ENCODE peak calls at places on chromosomes 6 and 20, in seven cellular contexts. B is activated naive CD4-positive, alpha-beta T cell treated with Interleukin-2 at 50 U/mL for 16 hours; Q is mucosa of descending colon; Y is Right ventricle myocardium inferior; N is cerebellum; C is Ammon's horn; H is stimulated activated CD4-positive, alpha-beta T cell treated with anti-CD3 and anti-CD28 coated beads, Interleukin-1b, Interleukin-23, amount 100 ng/mL, for 48 hours. K is an unnamed sample.

GRCh38 chr6:112018619-112019416 is 35.1 kb upstream of the CCN6 start:
- DNase-seq in B (no peak), Q (no peak), Y (peak), N (no peak), C (no peak), H (no peak), K (no peak)

GRCh38 chr6:105921781-105922180 is 164.4 kb upstream of the PRDM1 start:
- DNase-seq in B (no peak), Q (no peak), Y (no peak), N (no peak), C (no peak), H (no peak), K (no peak)

GRCh38 chr6:33492093-33492492 is 37.7 kb downstream of the ZBTB9 start:
- DNase-seq in B (no peak), Q (no peak), Y (no peak), N (no peak), C (no peak), H (no peak), K (no peak)

GRCh38 chr6:110474500-110474899 is 1.9 kb downstream of the SLC22A16 start:
- DNase-seq in B (no peak), Q (no peak), Y (no peak), N (no peak), C (no peak), H (no peak), K (no peak)

GRCh38 chr20:57395111-57395959 is 4.1 kb downstream of the RBM38 start:
- DNase-seq in B (no peak), Q (no peak), Y (peak), N (peak), C (peak), H (no peak), K (no peak)

GRCh38 chr6:46160102-46160501 is 10.7 kb downstream of the ENPP5 start:
- DNase-seq in B (no peak), Q (no peak), Y (no peak), N (no peak), C (no peak), H (no peak), K (no peak)

GRCh38 chr6:156779206-156780116 is 2.3 kb downstream of the ARID1B start:
- DNase-seq in B (peak), Q (peak), Y (peak), N (no peak), C (peak), H (peak), K (peak)

GRCh38 chr6:113980937-113981554 is 10.1 kb upstream of the HDAC2 start:
- DNase-seq in B (no peak), Q (no peak), Y (no peak), N (peak), C (no peak), H (no peak), K (peak)

GRCh38 chr6:25882066-25882496 is 8.0 kb upstream of the SLC17A3 start:
- DNase-seq in B (peak), Q (no peak), Y (peak), N (no peak), C (no peak), H (peak), K (no peak)

GRCh38 chr6:23173231-23173630 is 603.9 kb downstream of the HDGFL1 start:
- DNase-seq in B (no peak), Q (no peak), Y (no peak), N (no peak), C (no peak), H (no peak), K (no peak)

GRCh38 chr20:4813839-4814695 is 92.4 kb downstream of the PRND start:
- DNase-seq in B (peak), Q (peak), Y (no peak), N (no peak), C (peak), H (peak), K (no peak)

GRCh38 chr6:137097526-137097925 is 52.8 kb upstream of the IL20RA start:
- DNase-seq in B (no peak), Q (no peak), Y (no peak), N (no peak), C (no peak), H (no peak), K (no peak)

GRCh38 chr6:10511477-10511876 is 9.7 kb upstream of the GCNT2 start:
- DNase-seq in B (no peak), Q (no peak), Y (no peak), N (no peak), C (no peak), H (no peak), K (no peak)

GRCh38 chr20:55094353-55094861 is 619.0 kb downstream of the DOK5 start:
- DNase-seq in B (no peak), Q (no peak), Y (no peak), N (no peak), C (no peak), H (no peak), K (no peak)

GRCh38 chr20:52793339-52793963 is 178.7 kb upstream of the TSHZ2 start:
- DNase-seq in B (no peak), Q (no peak), Y (no peak), N (no peak), C (no peak), H (no peak), K (no peak)

GRCh38 chr6:88725111-88725711 is 238.2 kb downstream of the RNGTT start:
- DNase-seq in B (peak), Q (no peak), Y (no peak), N (no peak), C (no peak), H (no peak), K (no peak)

GRCh38 chr6:73290435-73290834 is 27.4 kb upstream of the KHDC1 start:
- DNase-seq in B (no peak), Q (no peak), Y (no peak), N (no peak), C (no peak), H (no peak), K (no peak)

GRCh38 chr6:31125162-31125561 is 4.9 kb upstream of the CDSN start:
- DNase-seq in B (no peak), Q (no peak), Y (no peak), N (no peak), C (no peak), H (no peak), K (no peak)

GRCh38 chr20:3818155-3819151 is 1.9 kb upstream of the AP5S1 start:
- DNase-seq in B (no peak), Q (peak), Y (no peak), N (no peak), C (peak), H (no peak), K (peak)

GRCh38 chr6:70131528-70131927 is 171.4 kb downstream of the COL9A1 start:
- DNase-seq in B (no peak), Q (no peak), Y (no peak), N (no peak), C (no peak), H (no peak), K (no peak)

GRCh38 chr6:139525415-139525814 is 151.0 kb upstream of the CITED2 start:
- DNase-seq in B (no peak), Q (no peak), Y (no peak), N (no peak), C (no peak), H (no peak), K (no peak)

GRCh38 chr20:50138479-50139393 is 14.8 kb downstream of the PEDS1 start:
- DNase-seq in B (no peak), Q (no peak), Y (no peak), N (no peak), C (peak), H (no peak), K (peak)

GRCh38 chr20:60262967-60263603 is 304.9 kb downstream of the CDH26 start:
- DNase-seq in B (peak), Q (peak), Y (no peak), N (no peak), C (peak), H (peak), K (no peak)

GRCh38 chr20:63224272-63225081 is 8.5 kb upstream of the YTHDF1 start:
- DNase-seq in B (no peak), Q (no peak), Y (no peak), N (peak), C (no peak), H (no peak), K (no peak)

GRCh38 chr6:46356543-46356942 is 134.7 kb downstream of the RCAN2 start:
- DNase-seq in B (no peak), Q (no peak), Y (no peak), N (no peak), C (no peak), H (no peak), K (no peak)

GRCh38 chr6:163404825-163405265 is 9.7 kb upstream of the QKI start:
- DNase-seq in B (no peak), Q (peak), Y (no peak), N (no peak), C (peak), H (no peak), K (no peak)

GRCh38 chr20:53706511-53707031 is 112.9 kb upstream of the ZNF217 start:
- DNase-seq in B (no peak), Q (no peak), Y (no peak), N (no peak), C (no peak), H (no peak), K (peak)

GRCh38 chr6:31615748-31616147 is 714 bp downstream of the AIF1 start:
- DNase-seq in B (no peak), Q (no peak), Y (no peak), N (no peak), C (peak), H (peak), K (no peak)

GRCh38 chr6:38375937-38376336 is 263.8 kb downstream of the BTBD9 start:
- DNase-seq in B (no peak), Q (no peak), Y (no peak), N (no peak), C (no peak), H (no peak), K (no peak)

GRCh38 chr20:45266977-45267376 is 12.6 kb upstream of the SLPI start:
- DNase-seq in B (no peak), Q (no peak), Y (no peak), N (no peak), C (no peak), H (no peak), K (no peak)

GRCh38 chr20:44651507-44652373 is at the start of gene ADA:
- DNase-seq in B (peak), Q (peak), Y (peak), N (peak), C (peak), H (peak), K (peak)

K was measured in NCI-H2171.